ENCODE peak calls at places on chromosomes 2 and 18, in four cellular contexts. A is body of pancreas, R is fibroblast of pulmonary artery, J is hepatocyte. Q is an unnamed sample.

GRCh38 chr2:59196511-59196910 is 955.4 kb upstream of the FANCL start:
- DNase-seq in A (no peak), R (no peak), J (no peak), Q (no peak)

GRCh38 chr2:7704296-7704865 is 787.2 kb downstream of the RNF144A start:
- DNase-seq in A (no peak), R (peak), J (no peak), Q (no peak)

GRCh38 chr2:173286153-173286809 is 68.4 kb upstream of the CDCA7 start:
- DNase-seq in A (no peak), R (no peak), J (no peak), Q (no peak)

GRCh38 chr2:182210669-182211068 is 216.2 kb downstream of the PDE1A start:
- DNase-seq in A (no peak), R (no peak), J (no peak), Q (no peak)

GRCh38 chr2:4898706-4899105 is 793.5 kb upstream of the SOX11 start:
- DNase-seq in A (no peak), R (peak), J (no peak), Q (no peak)

GRCh38 chr2:66748939-66749338 is 314.0 kb downstream of the MEIS1 start:
- DNase-seq in A (no peak), R (no peak), J (no peak), Q (no peak)

GRCh38 chr18:66495844-66496243 is 108.0 kb downstream of the CDH19 start:
- DNase-seq in A (peak), R (peak), J (peak), Q (no peak)

GRCh38 chr2:237885171-237885930 is 25.9 kb downstream of the RAMP1 start:
- DNase-seq in A (no peak), R (no peak), J (peak), Q (no peak)

GRCh38 chr18:43869451-43870008 is 592.2 kb upstream of the SYT4 start:
- DNase-seq in A (no peak), R (peak), J (no peak), Q (no peak)

GRCh38 chr18:52409732-52410131 is 69.7 kb downstream of the DCC start:
- DNase-seq in A (no peak), R (no peak), J (peak), Q (no peak)

GRCh38 chr18:75209129-75209951 is at the start of gene PTGR3:
- DNase-seq in A (peak), R (peak), J (peak), Q (peak)

GRCh38 chr2:86225581-86225980 is 26.3 kb downstream of the MRPL35 start:
- DNase-seq in A (no peak), R (peak), J (no peak), Q (no peak)

GRCh38 chr2:54555318-54555837 is 99.3 kb downstream of the SPTBN1 start:
- DNase-seq in A (no peak), R (peak), J (no peak), Q (no peak)

GRCh38 chr18:25350561-25351201 is 1.3 kb downstream of the ZNF521 start:
- DNase-seq in A (peak), R (peak), J (peak), Q (peak)

GRCh38 chr2:40160730-40161129 is 291.2 kb downstream of the SLC8A1 start:
- DNase-seq in A (no peak), R (no peak), J (no peak), Q (no peak)

GRCh38 chr2:187500585-187501359 is 52.7 kb upstream of the CALCRL start:
- DNase-seq in A (no peak), R (peak), J (peak), Q (peak)

GRCh38 chr2:153165021-153165420 is 313.5 kb downstream of the RPRM start:
- DNase-seq in A (no peak), R (no peak), J (no peak), Q (no peak)

GRCh38 chr2:239819974-239820555 is 205.1 kb downstream of the NDUFA10 start:
- DNase-seq in A (no peak), R (no peak), J (no peak), Q (no peak)

GRCh38 chr2:229689307-229689839 is 25.0 kb downstream of the DNER start:
- DNase-seq in A (no peak), R (no peak), J (no peak), Q (no peak)

GRCh38 chr2:64426191-64426952 is 27.6 kb upstream of the LGALSL start:
- DNase-seq in A (no peak), R (peak), J (no peak), Q (no peak)

GRCh38 chr2:219182331-219183150 is 4.5 kb downstream of the RETREG2 start:
- DNase-seq in A (no peak), R (no peak), J (no peak), Q (no peak)

GRCh38 chr2:239246723-239247122 is 154.1 kb downstream of the HDAC4 start:
- DNase-seq in A (peak), R (no peak), J (no peak), Q (no peak)

GRCh38 chr2:134140251-134140661 is 113.6 kb upstream of the MGAT5 start:
- DNase-seq in A (peak), R (no peak), J (no peak), Q (no peak)

GRCh38 chr2:218196974-218197373 is 20.0 kb upstream of the ARPC2 start:
- DNase-seq in A (no peak), R (no peak), J (no peak), Q (no peak)

GRCh38 chr2:233413046-233413445 is 58.8 kb downstream of the DGKD start:
- DNase-seq in A (no peak), R (peak), J (no peak), Q (no peak)

GRCh38 chr2:125581561-125581960 is 1074.4 kb upstream of the GYPC start:
- DNase-seq in A (peak), R (no peak), J (peak), Q (no peak)

GRCh38 chr2:9423100-9423921 is at the start of the genes CPSF3 and ITGB1BP1:
- DNase-seq in A (peak), R (peak), J (peak), Q (peak)
- TF ChIP-seq CTCF in A (peak), R (no peak), J (no peak), Q (no peak)

GRCh38 chr18:32289480-32290075 is 99.7 kb downstream of the MEP1B start:
- DNase-seq in A (peak), R (peak), J (peak), Q (peak)
- TF ChIP-seq CTCF in A (peak), R (peak), J (peak), Q (peak)

GRCh38 chr18:63070750-63071502 is 248.6 kb downstream of the BCL2 start:
- DNase-seq in A (no peak), R (no peak), J (peak), Q (no peak)

GRCh38 chr18:63074987-63075404 is 244.6 kb downstream of the BCL2 start:
- DNase-seq in A (peak), R (peak), J (peak), Q (no peak)

GRCh38 chr18:63071566-63072175 is 247.9 kb downstream of the BCL2 start:
- DNase-seq in A (no peak), R (no peak), J (no peak), Q (no peak)

GRCh38 chr18:63069496-63069895 is 250.1 kb downstream of the BCL2 start:
- DNase-seq in A (no peak), R (no peak), J (no peak), Q (no peak)

DNA sequence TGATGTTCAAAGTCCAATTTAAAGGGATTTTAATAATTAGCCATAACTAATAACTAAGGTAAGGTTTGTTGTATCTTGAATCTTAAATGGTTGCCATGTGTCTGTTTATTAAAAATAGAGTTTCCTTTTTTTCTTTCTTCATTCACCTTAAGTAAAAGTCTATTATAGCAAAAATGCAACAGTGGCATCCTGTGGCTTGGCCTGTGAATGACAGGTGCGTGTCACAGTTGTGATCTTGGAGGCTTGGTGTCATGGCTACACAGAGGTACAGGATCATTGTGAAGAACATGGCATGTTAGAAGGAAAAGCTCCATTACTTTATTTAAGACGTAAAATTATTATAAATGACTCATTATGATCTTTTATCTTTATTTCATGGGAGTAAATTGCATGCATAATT is 246.1 kb downstream of the BCL2 start:
- DNase-seq in A (no peak), R (no peak), J (no peak), Q (no peak)
- TF ChIP-seq CTCF in A (no peak), R (no peak), J (peak), Q (no peak)

GRCh38 chr2:112463256-112463655 is 18.7 kb upstream of the TTL start:
- DNase-seq in A (no peak), R (no peak), J (no peak), Q (no peak)

GRCh38 chr2:112462178-112462577 is 19.8 kb upstream of the TTL start:
- DNase-seq in A (no peak), R (no peak), J (no peak), Q (no peak)

GRCh38 chr2:112465373-112465772 is 16.6 kb upstream of the TTL start:
- DNase-seq in A (no peak), R (peak), J (no peak), Q (no peak)
- TF ChIP-seq CTCF in A (no peak), R (peak), J (no peak), Q (peak)

DNA sequence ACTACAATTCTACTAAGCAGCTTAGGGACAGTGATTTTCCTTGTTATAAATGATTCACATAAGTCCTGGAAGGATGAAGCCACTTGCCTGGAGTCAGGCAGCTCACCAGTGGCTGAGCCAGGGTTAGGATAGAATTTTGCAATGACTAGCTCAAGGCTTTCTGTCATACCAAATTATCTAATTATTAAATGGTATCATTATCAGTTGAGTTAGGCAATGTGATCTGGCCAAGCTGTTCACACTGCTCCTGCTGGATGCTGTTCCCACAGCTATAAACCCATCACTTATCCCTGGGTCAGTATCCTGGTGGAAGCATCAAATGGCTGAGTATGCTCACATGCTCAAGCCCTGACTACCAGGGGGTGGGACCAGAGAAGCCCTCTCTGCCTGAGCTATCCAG is 235.2 kb downstream of the MTX2 start:
- DNase-seq in A (no peak), R (no peak), J (no peak), Q (no peak)
- TF ChIP-seq CTCF in A (no peak), R (no peak), J (no peak), Q (no peak)

Q was measured in HFFc6.